ENCODE peak calls at places on chromosomes 4 and X, in four cellular contexts. X is memory B cell, A is Caco-2, T is GM12865. H is an unnamed sample.

GRCh38 chr4:93719552-93719951 is 109.0 kb upstream of the ATOH1 start:
- DNase-seq in T (no peak), A (no peak), X (no peak), H (no peak)

GRCh38 chrX:68841251-68842049 is 12.6 kb downstream of the EFNB1 start:
- DNase-seq in T (no peak), A (no peak), X (no peak), H (no peak)

GRCh38 chrX:7987160-7987992 is 60.2 kb upstream of the PNPLA4 start:
- DNase-seq in T (peak; percentile 18), A (no peak), X (no peak), H (no peak)

GRCh38 chr4:103204114-103204513 is 6.0 kb upstream of the CENPE start:
- DNase-seq in A (no peak), T (no peak), X (no peak), H (no peak)

GRCh38 chr4:24889991-24890390 is 22.9 kb downstream of the CCDC149 start:
- DNase-seq in T (peak; percentile 10), A (no peak), X (no peak), H (no peak)

GRCh38 chrX:3184176-3184930 is 143.1 kb downstream of the ARSF start:
- DNase-seq in T (no peak), X (no peak), A (no peak), H (peak; percentile 51)

GRCh38 chr4:184343400-184344177 is 125.9 kb upstream of the ENPP6 start:
- DNase-seq in T (peak; percentile 87), A (peak; percentile 70), X (peak; percentile 26), H (peak; percentile 21)

GRCh38 chr4:119084503-119084902 is 51.1 kb upstream of the MYOZ2 start:
- DNase-seq in T (no peak), A (no peak), X (no peak), H (no peak)

GRCh38 chrX:2697741-2698294 is 6.7 kb downstream of the CD99 start:
- DNase-seq in X (no peak), A (no peak), T (no peak), H (no peak)

GRCh38 chrX:106897259-106897658 is 5.9 kb downstream of the RIPPLY1 start:
- DNase-seq in T (no peak), X (no peak), A (no peak), H (peak; percentile 26)

GRCh38 chr4:151930372-151930771 is 169.6 kb upstream of the GATB start:
- DNase-seq in T (no peak), A (no peak), X (no peak), H (no peak)

GRCh38 chr4:154622598-154622997 is 10.1 kb upstream of the FGG start:
- DNase-seq in A (peak; percentile 51), T (peak; percentile 60), X (peak; percentile 33), H (peak; percentile 46)

GRCh38 chrX:136268051-136269048 is 17.1 kb upstream of the MAP7D3 start:
- DNase-seq in T (peak; percentile 52), A (no peak), X (peak; percentile 44), H (peak; percentile 14)

GRCh38 chr4:141912831-141913230 is 276.4 kb downstream of the IL15 start:
- DNase-seq in T (peak; percentile 15), A (no peak), X (no peak), H (no peak)

GRCh38 chr4:175514174-175514573 is 297.9 kb downstream of the GPM6A start:
- DNase-seq in A (no peak), X (no peak), T (no peak), H (no peak)

GRCh38 chr4:183438458-183439113 is 5.8 kb upstream of the CDKN2AIP start:
- DNase-seq in T (no peak), X (no peak), A (peak; percentile 54), H (peak; percentile 89)

GRCh38 chrX:18674788-18675735 is 3.2 kb upstream of the RS1 start:
- DNase-seq in A (peak; percentile 70), T (peak; percentile 91), X (peak; percentile 87), H (peak; percentile 85)

GRCh38 chrX:30561191-30561590 is 16.4 kb downstream of the TASL start:
- DNase-seq in X (no peak), A (no peak), T (no peak), H (peak; percentile 59)

GRCh38 chr4:158863296-158863695 is 94.5 kb downstream of the FNIP2 start:
- DNase-seq in X (no peak), T (no peak), A (no peak), H (no peak)

GRCh38 chr4:8410641-8411271 is 29.8 kb downstream of the ACOX3 start:
- DNase-seq in X (no peak), A (peak; percentile 91), T (no peak), H (peak; percentile 94)

GRCh38 chr4:858831-859451 is 33.0 kb upstream of the CPLX1 start:
- DNase-seq in T (no peak), A (no peak), X (no peak), H (no peak)

GRCh38 chr4:188879598-188879997 is 740.4 kb downstream of the TRIML1 start:
- DNase-seq in X (no peak), T (no peak), A (no peak), H (no peak)

GRCh38 chr4:169079942-169080827 is 70.1 kb upstream of the CBR4 start:
- DNase-seq in X (no peak), A (peak; percentile 48), T (peak; percentile 78), H (peak; percentile 46)

GRCh38 chr4:105122334-105122733 is 24.3 kb upstream of the TET2 start:
- DNase-seq in A (peak; percentile 75), X (no peak), T (no peak), H (peak; percentile 71)

GRCh38 chr4:46886711-46887110 is 22.3 kb downstream of the COX7B2 start:
- DNase-seq in T (peak; percentile 5), X (no peak), A (no peak), H (no peak)

GRCh38 chr4:1873291-1873690 is 2.1 kb downstream of the NSD2 start:
- DNase-seq in T (peak; percentile 44), A (no peak), X (no peak), H (no peak)

GRCh38 chrX:22351966-22352365 is 79.3 kb downstream of the CBLL2 start:
- DNase-seq in X (no peak), T (no peak), A (no peak), H (no peak)

GRCh38 chr4:40471923-40472322 is 136.8 kb downstream of the CHRNA9 start:
- DNase-seq in A (no peak), T (no peak), X (no peak), H (peak; percentile 48)

GRCh38 chr4:57110635-57111546 is 706 bp upstream of the IGFBP7 start:
- DNase-seq in A (no peak), T (peak; percentile 44), X (no peak), H (no peak)

GRCh38 chr4:174531486-174531885 is 9.2 kb upstream of the HPGD start:
- DNase-seq in X (no peak), T (no peak), A (no peak), H (no peak)